ENCODE peak calls at places on chromosome 14, in ten cellular contexts. X is CD4-positive, CD25-positive, alpha-beta regulatory T cell; O is effector memory CD4-positive, alpha-beta T cell; D is fibroblast of pulmonary artery; G is sigmoid colon; Z is esophagus squamous epithelium; N is AG09309; W is thoracic aorta; C is A549; T is CD8-positive, alpha-beta T cell. V is an unnamed sample.

GRCh38 chr14:96634896-96635295 is 132.7 kb downstream of the PAPOLA start:
- DNase-seq in G (no peak), C (no peak), W (no peak), Z (no peak), N (no peak), O (no peak), D (no peak), T (no peak), X (no peak), V (no peak)

GRCh38 chr14:41362134-41362533 is 244.5 kb upstream of the LRFN5 start:
- DNase-seq in W (no peak), N (no peak), O (no peak), Z (no peak), C (no peak), D (peak), X (no peak), G (no peak), T (no peak), V (peak)

GRCh38 chr14:29925106-29925722 is 2.4 kb downstream of the PRKD1 start:
- DNase-seq in N (no peak), T (no peak), W (no peak), C (no peak), O (no peak), X (no peak), Z (no peak), D (peak), G (no peak), V (no peak)

GRCh38 chr14:24443053-24443683 is 592 bp upstream of the SDR39U1 start:
- DNase-seq in T (no peak), O (no peak), Z (no peak), X (no peak), C (no peak), W (no peak), N (no peak), D (no peak), G (no peak), V (no peak)

GRCh38 chr14:87049886-87050820 is 942.8 kb downstream of the GALC start:
- DNase-seq in D (peak), O (no peak), T (no peak), X (no peak), G (no peak), C (peak), N (peak), W (no peak), Z (no peak), V (no peak)

GRCh38 chr14:93734086-93734822 is 54.0 kb downstream of the PRIMA1 start:
- DNase-seq in X (no peak), T (no peak), W (no peak), G (no peak), O (no peak), N (no peak), D (no peak), Z (no peak), C (no peak), V (no peak)

GRCh38 chr14:68649461-68650189 is 143.2 kb downstream of the ZFP36L1 start:
- DNase-seq in C (no peak), D (no peak), X (no peak), G (no peak), N (no peak), O (no peak), T (no peak), W (no peak), Z (no peak), V (no peak)

GRCh38 chr14:80055226-80055625 is 156.1 kb downstream of the DIO2 start:
- DNase-seq in O (no peak), X (no peak), T (no peak), G (no peak), W (no peak), C (no peak), N (no peak), Z (no peak), D (peak), V (no peak)

GRCh38 chr14:78567343-78567742 is 397.2 kb downstream of the NRXN3 start:
- DNase-seq in Z (no peak), C (no peak), T (no peak), W (no peak), X (no peak), G (no peak), O (no peak), D (no peak), N (no peak), V (no peak)

GRCh38 chr14:64232095-64232830 is 61.9 kb downstream of the ESR2 start:
- DNase-seq in T (no peak), O (no peak), D (peak), X (no peak), G (no peak), C (no peak), N (peak), W (no peak), Z (no peak), V (no peak)

GRCh38 chr14:74476607-74477006 is 16.5 kb downstream of the NPC2 start:
- DNase-seq in N (no peak), X (no peak), Z (no peak), G (no peak), D (no peak), O (no peak), W (no peak), T (no peak), C (no peak), V (no peak)

GRCh38 chr14:88929656-88930436 is 105.4 kb downstream of the TTC8 start:
- DNase-seq in D (no peak), O (no peak), N (no peak), C (peak), T (no peak), X (no peak), W (no peak), Z (no peak), G (no peak), V (peak)

GRCh38 chr14:77045570-77045890 is 17.0 kb upstream of the IRF2BPL start:
- DNase-seq in D (no peak), G (no peak), W (no peak), Z (no peak), N (no peak), O (no peak), X (no peak), C (no peak), T (no peak), V (no peak)

GRCh38 chr14:50714452-50715073 is 46.5 kb upstream of the SAV1 start:
- DNase-seq in W (no peak), T (no peak), X (no peak), Z (no peak), O (no peak), D (peak), C (peak), N (no peak), G (no peak), V (no peak)

GRCh38 chr14:82394916-82395315 is 861.3 kb upstream of the SEL1L start:
- DNase-seq in T (no peak), D (no peak), X (no peak), C (no peak), O (no peak), G (no peak), N (no peak), W (no peak), Z (no peak), V (no peak)

GRCh38 chr14:94423465-94424056 is 29.0 kb downstream of the SERPINA11 start:
- DNase-seq in C (peak), Z (no peak), O (no peak), W (peak), N (peak), D (peak), X (no peak), T (no peak), G (peak), V (peak)

GRCh38 chr14:100346306-100347091 is 23.4 kb downstream of the SLC25A47 start:
- DNase-seq in T (no peak), C (no peak), G (no peak), Z (no peak), N (no peak), O (no peak), D (no peak), X (no peak), W (no peak), V (no peak)

GRCh38 chr14:23299558-23299957 is 3.1 kb downstream of the PPP1R3E start:
- DNase-seq in W (no peak), X (no peak), T (no peak), N (no peak), G (no peak), C (peak), Z (no peak), D (peak), O (no peak), V (no peak)

GRCh38 chr14:20630340-20631022 is 11.0 kb downstream of the OR6S1 start:
- DNase-seq in C (peak), T (no peak), G (no peak), N (no peak), W (no peak), X (no peak), O (peak), D (peak), Z (no peak), V (no peak)

GRCh38 chr14:20632831-20633771 is 8.4 kb downstream of the OR6S1 start:
- DNase-seq in W (no peak), T (peak), N (no peak), G (peak), O (peak), D (peak), Z (no peak), X (peak), C (peak), V (no peak)

GRCh38 chr14:20632448-20632830 is 9.1 kb downstream of the OR6S1 start:
- DNase-seq in D (no peak), W (no peak), N (no peak), T (no peak), O (no peak), C (no peak), Z (no peak), G (no peak), X (no peak), V (no peak)

GRCh38 chr14:20631023-20631820 is 10.3 kb downstream of the OR6S1 start:
- DNase-seq in C (peak), D (peak), G (no peak), X (peak), W (no peak), Z (no peak), N (no peak), T (peak), O (peak), V (no peak)

GRCh38 chr14:20631821-20632389 is 9.6 kb downstream of the OR6S1 start:
- DNase-seq in O (no peak), G (peak), T (no peak), Z (no peak), X (no peak), D (peak), N (no peak), W (no peak), C (peak), V (no peak)
- H3K4me3 ChIP-seq in O (peak), G (peak), T (peak), Z (peak), X (peak), D (peak), N (peak), W (peak), C (peak), V (peak)

DNA sequence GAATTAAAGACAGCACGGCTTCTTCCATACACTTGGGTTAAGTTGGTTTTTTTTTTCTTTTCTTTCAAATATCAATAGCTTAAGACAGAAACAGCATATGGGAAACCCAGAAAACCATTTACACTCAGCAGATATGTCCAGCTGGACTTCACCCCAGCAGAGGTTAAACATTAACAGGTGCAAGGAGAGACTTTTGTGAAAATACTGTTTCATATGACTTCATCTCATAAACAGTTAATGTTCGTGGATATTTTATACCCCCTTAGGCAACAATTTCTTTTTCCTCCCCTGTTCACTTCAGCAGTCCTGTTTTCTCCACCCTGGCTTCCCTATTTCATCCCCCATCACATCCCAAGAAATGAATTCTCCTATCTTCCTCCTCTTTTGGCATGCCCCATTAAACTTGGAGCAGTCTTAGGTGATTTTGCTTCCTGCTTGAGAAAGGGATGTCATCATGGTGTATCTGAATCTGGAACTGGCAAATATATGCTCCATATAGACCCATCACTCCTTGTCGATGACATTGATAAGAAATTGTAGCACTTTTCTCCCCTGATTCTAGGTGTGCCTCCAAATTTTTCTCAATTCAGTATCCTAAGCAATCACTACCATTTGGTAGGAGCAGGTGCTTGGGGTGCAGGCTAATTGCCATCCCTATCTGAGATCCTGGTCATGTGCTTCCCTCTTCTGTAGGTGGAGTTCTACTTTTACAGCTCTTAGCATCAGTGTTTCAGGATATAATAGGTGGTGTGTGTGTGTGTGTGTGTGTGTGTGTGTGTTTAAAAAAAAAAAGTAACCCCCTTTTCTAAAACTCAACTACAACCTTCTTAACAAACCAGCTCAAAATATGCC is 67.9 kb downstream of the BMP4 start:
- DNase-seq in W (no peak), X (no peak), O (no peak), N (no peak), T (no peak), D (no peak), C (peak), G (no peak), Z (no peak), V (no peak)
- H3K4me3 ChIP-seq in W (no peak), X (no peak), O (no peak), N (no peak), T (no peak), D (no peak), C (no peak), G (no peak), Z (no peak), V (no peak)

GRCh38 chr14:45686771-45687170 is 433.8 kb upstream of the MIS18BP1 start:
- DNase-seq in N (no peak), G (no peak), Z (no peak), W (no peak), C (no peak), T (no peak), D (no peak), O (no peak), X (no peak), V (no peak)
- H3K4me3 ChIP-seq in N (no peak), G (no peak), Z (no peak), W (no peak), C (no peak), T (no peak), D (no peak), O (no peak), X (no peak), V (no peak)

GRCh38 chr14:105475916-105476845 is 1.6 kb downstream of the CRIP2 start:
- DNase-seq in G (no peak), N (no peak), O (no peak), T (no peak), X (no peak), C (no peak), Z (no peak), W (no peak), D (peak), V (no peak)
- H3K4me3 ChIP-seq in G (peak), N (peak), O (peak), T (no peak), X (no peak), C (peak), Z (peak), W (peak), D (peak), V (no peak)

DNA sequence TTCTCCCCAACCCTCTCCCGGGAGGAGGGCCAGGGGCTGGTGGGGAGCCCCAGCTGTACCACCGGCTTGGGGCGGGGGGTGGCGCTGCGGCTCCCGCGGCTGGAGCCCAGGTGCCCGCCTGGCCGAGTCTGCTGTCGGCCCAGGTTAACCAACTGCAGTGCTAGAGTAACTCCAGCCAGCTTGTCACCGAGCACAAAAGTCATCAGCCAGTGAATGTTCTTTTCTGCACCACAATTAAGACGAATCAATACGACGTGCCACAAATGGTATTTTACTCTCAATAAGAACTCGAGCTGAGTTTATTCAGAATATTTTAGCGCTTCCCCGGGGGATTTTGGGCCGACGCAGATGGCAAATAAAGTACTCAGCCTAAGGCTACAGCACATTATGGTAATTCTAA is 83.3 kb downstream of the BCL11B start:
- DNase-seq in T (peak), Z (no peak), C (no peak), N (no peak), W (no peak), X (no peak), G (no peak), O (no peak), D (no peak), V (no peak)
- H3K4me3 ChIP-seq in T (peak), Z (no peak), C (no peak), N (no peak), W (no peak), X (peak), G (no peak), O (peak), D (no peak), V (no peak)